ENCODE peak calls at places on chromosomes 3 and 15, in seven cellular contexts. One of them, this sample, is unnamed.
A peak's percentile ranks its signal among the peaks of the same experiment; 100 is the strongest.

GRCh38 chr3:140311428-140311827 is 366.4 kb upstream of the TRIM42 start:
- DNase-seq in natural killer cell: no peak
- DNase-seq in CD8-positive, alpha-beta T cell: no peak
- DNase-seq in cardiac fibroblast: no peak
- DNase-seq in neural crest cell: no peak
- DNase-seq in RWPE1: no peak
- DNase-seq in GM12865: no peak
- DNase-seq in this sample: no peak

GRCh38 chr3:8994226-8994625 is 31.0 kb upstream of the RAD18 start:
- DNase-seq in natural killer cell: no peak
- DNase-seq in CD8-positive, alpha-beta T cell: no peak
- DNase-seq in cardiac fibroblast: no peak
- DNase-seq in neural crest cell: no peak
- DNase-seq in RWPE1: no peak
- DNase-seq in GM12865: no peak
- DNase-seq in this sample: no peak

GRCh38 chr15:37891754-37892368 is 42.6 kb upstream of the TMCO5A start:
- DNase-seq in natural killer cell: no peak
- DNase-seq in CD8-positive, alpha-beta T cell: no peak
- DNase-seq in cardiac fibroblast: peak; percentile 64
- DNase-seq in neural crest cell: no peak
- DNase-seq in RWPE1: peak; percentile 59
- DNase-seq in GM12865: peak; percentile 26
- DNase-seq in this sample: no peak

GRCh38 chr3:46981932-46982471 is 2.5 kb downstream of the NBEAL2 start:
- DNase-seq in natural killer cell: no peak
- DNase-seq in CD8-positive, alpha-beta T cell: no peak
- DNase-seq in cardiac fibroblast: no peak
- DNase-seq in neural crest cell: no peak
- DNase-seq in RWPE1: peak; percentile 19
- DNase-seq in GM12865: no peak
- DNase-seq in this sample: no peak

GRCh38 chr15:39631357-39631756 is 50.5 kb downstream of the THBS1 start:
- DNase-seq in natural killer cell: no peak
- DNase-seq in CD8-positive, alpha-beta T cell: no peak
- DNase-seq in cardiac fibroblast: no peak
- DNase-seq in neural crest cell: no peak
- DNase-seq in RWPE1: peak; percentile 79
- DNase-seq in GM12865: no peak
- DNase-seq in this sample: no peak

GRCh38 chr3:72290859-72291641 is 506.1 kb upstream of the PROK2 start:
- DNase-seq in natural killer cell: no peak
- DNase-seq in CD8-positive, alpha-beta T cell: no peak
- DNase-seq in cardiac fibroblast: no peak
- DNase-seq in neural crest cell: no peak
- DNase-seq in RWPE1: no peak
- DNase-seq in GM12865: no peak
- DNase-seq in this sample: no peak

GRCh38 chr3:45774581-45775505 is 21.5 kb downstream of the SLC6A20 start:
- DNase-seq in natural killer cell: no peak
- DNase-seq in CD8-positive, alpha-beta T cell: no peak
- DNase-seq in cardiac fibroblast: no peak
- DNase-seq in neural crest cell: no peak
- DNase-seq in RWPE1: no peak
- DNase-seq in GM12865: no peak
- DNase-seq in this sample: no peak

GRCh38 chr3:170426240-170426797 is 7.7 kb downstream of the CLDN11 start:
- DNase-seq in natural killer cell: no peak
- DNase-seq in CD8-positive, alpha-beta T cell: no peak
- DNase-seq in cardiac fibroblast: no peak
- DNase-seq in neural crest cell: no peak
- DNase-seq in RWPE1: no peak
- DNase-seq in GM12865: no peak
- DNase-seq in this sample: peak; percentile 45

DNA sequence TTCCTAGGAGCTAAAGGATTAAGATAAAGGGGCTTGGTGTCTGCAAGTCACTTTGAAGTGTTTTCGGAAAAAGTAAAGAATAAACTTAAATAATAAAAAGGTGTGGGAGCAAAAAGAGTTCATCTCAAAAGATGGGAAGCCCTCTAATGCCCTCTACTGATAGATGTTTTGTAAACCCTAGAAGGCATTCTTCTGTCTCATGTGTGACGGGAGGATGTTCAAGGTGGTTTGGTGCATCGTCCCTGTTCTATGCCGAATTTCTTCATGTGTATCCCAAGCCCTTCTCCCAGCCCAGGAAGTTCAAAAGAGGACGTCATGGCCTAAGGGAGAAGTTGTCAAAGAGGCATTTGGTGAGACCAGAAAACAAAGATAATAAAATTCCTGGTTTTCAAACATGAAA is 37.2 kb downstream of the CCK start:
- DNase-seq in natural killer cell: no peak
- DNase-seq in CD8-positive, alpha-beta T cell: no peak
- DNase-seq in cardiac fibroblast: peak; percentile 33
- DNase-seq in neural crest cell: no peak
- DNase-seq in RWPE1: peak; percentile 14
- DNase-seq in GM12865: peak; percentile 59
- DNase-seq in this sample: no peak
- TF ChIP-seq CTCF in natural killer cell: no peak
- TF ChIP-seq CTCF in CD8-positive, alpha-beta T cell: peak; percentile 19
- TF ChIP-seq CTCF in cardiac fibroblast: peak; percentile 24
- TF ChIP-seq CTCF in neural crest cell: peak; percentile 50
- TF ChIP-seq CTCF in RWPE1: no peak
- TF ChIP-seq CTCF in GM12865: peak; percentile 50
- TF ChIP-seq CTCF in this sample: peak; percentile 25

GRCh38 chr3:143605661-143605950 is 242.7 kb downstream of the SLC9A9 start:
- DNase-seq in natural killer cell: no peak
- DNase-seq in CD8-positive, alpha-beta T cell: no peak
- DNase-seq in cardiac fibroblast: no peak
- DNase-seq in neural crest cell: no peak
- DNase-seq in RWPE1: no peak
- DNase-seq in GM12865: no peak
- DNase-seq in this sample: no peak
- TF ChIP-seq CTCF in natural killer cell: no peak
- TF ChIP-seq CTCF in CD8-positive, alpha-beta T cell: no peak
- TF ChIP-seq CTCF in cardiac fibroblast: no peak
- TF ChIP-seq CTCF in neural crest cell: no peak
- TF ChIP-seq CTCF in RWPE1: no peak
- TF ChIP-seq CTCF in GM12865: no peak
- TF ChIP-seq CTCF in this sample: no peak

DNA sequence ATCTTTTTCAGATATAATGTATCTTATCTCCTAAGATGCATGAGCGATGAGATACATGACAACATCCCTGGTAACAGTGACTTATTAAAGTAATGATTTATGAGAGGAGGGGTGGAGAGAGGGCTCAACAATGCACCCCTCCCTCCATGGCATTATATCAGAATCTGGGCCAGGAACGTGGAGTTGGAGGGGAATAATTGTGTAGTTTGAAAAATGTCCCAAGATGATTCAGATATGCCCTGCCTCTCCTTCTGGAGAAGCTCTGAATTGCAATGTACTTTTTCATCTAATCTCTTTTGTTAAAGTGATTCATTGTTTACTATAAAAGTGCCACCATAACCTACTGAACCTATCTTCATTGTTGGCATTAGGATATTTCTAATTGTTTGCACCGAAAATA is 86.5 kb downstream of the FRMD4B start:
- DNase-seq in natural killer cell: no peak
- DNase-seq in CD8-positive, alpha-beta T cell: no peak
- DNase-seq in cardiac fibroblast: peak; percentile 4
- DNase-seq in neural crest cell: no peak
- DNase-seq in RWPE1: no peak
- DNase-seq in GM12865: no peak
- DNase-seq in this sample: no peak
- TF ChIP-seq CTCF in natural killer cell: no peak
- TF ChIP-seq CTCF in CD8-positive, alpha-beta T cell: no peak
- TF ChIP-seq CTCF in cardiac fibroblast: peak; percentile 34
- TF ChIP-seq CTCF in neural crest cell: peak; percentile 41
- TF ChIP-seq CTCF in RWPE1: no peak
- TF ChIP-seq CTCF in GM12865: no peak
- TF ChIP-seq CTCF in this sample: no peak

GRCh38 chr3:114445233-114445632 is 151.4 kb downstream of the TIGIT start:
- DNase-seq in natural killer cell: no peak
- DNase-seq in CD8-positive, alpha-beta T cell: no peak
- DNase-seq in cardiac fibroblast: peak; percentile 19
- DNase-seq in neural crest cell: no peak
- DNase-seq in RWPE1: no peak
- DNase-seq in GM12865: no peak
- DNase-seq in this sample: no peak

GRCh38 chr3:114446605-114447004 is 152.8 kb downstream of the TIGIT start:
- DNase-seq in natural killer cell: no peak
- DNase-seq in CD8-positive, alpha-beta T cell: no peak
- DNase-seq in cardiac fibroblast: no peak
- DNase-seq in neural crest cell: no peak
- DNase-seq in RWPE1: no peak
- DNase-seq in GM12865: no peak
- DNase-seq in this sample: no peak

GRCh38 chr3:114449271-114450007 is 155.6 kb downstream of the TIGIT start:
- DNase-seq in natural killer cell: no peak
- DNase-seq in CD8-positive, alpha-beta T cell: no peak
- DNase-seq in cardiac fibroblast: no peak
- DNase-seq in neural crest cell: no peak
- DNase-seq in RWPE1: peak; percentile 17
- DNase-seq in GM12865: peak; percentile 72
- DNase-seq in this sample: no peak

GRCh38 chr3:114447950-114448479 is 154.2 kb downstream of the TIGIT start:
- DNase-seq in natural killer cell: no peak
- DNase-seq in CD8-positive, alpha-beta T cell: no peak
- DNase-seq in cardiac fibroblast: no peak
- DNase-seq in neural crest cell: no peak
- DNase-seq in RWPE1: no peak
- DNase-seq in GM12865: no peak
- DNase-seq in this sample: no peak

DNA sequence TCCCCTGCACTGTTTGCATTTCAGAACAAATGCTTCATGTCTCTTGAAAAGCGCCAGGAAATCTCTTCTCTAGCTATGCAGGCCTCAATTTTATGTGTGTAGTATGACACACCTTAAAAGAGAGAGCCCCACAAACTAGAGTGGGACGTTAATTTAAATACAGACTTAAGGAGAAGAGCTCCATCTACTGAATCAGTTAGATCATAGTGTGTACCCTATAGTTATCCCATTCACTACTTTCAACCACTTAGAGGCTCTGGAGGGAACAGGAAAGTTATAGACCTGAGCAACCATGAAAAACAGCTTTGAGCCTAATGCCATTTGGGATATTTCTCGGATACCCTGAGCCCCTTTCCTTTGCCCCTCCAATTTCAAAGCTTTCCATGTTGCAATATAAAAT is 153.7 kb downstream of the TIGIT start:
- DNase-seq in natural killer cell: no peak
- DNase-seq in CD8-positive, alpha-beta T cell: no peak
- DNase-seq in cardiac fibroblast: no peak
- DNase-seq in neural crest cell: no peak
- DNase-seq in RWPE1: no peak
- DNase-seq in GM12865: peak; percentile 28
- DNase-seq in this sample: no peak
- TF ChIP-seq CTCF in natural killer cell: no peak
- TF ChIP-seq CTCF in CD8-positive, alpha-beta T cell: no peak
- TF ChIP-seq CTCF in cardiac fibroblast: no peak
- TF ChIP-seq CTCF in neural crest cell: no peak
- TF ChIP-seq CTCF in RWPE1: no peak
- TF ChIP-seq CTCF in GM12865: no peak
- TF ChIP-seq CTCF in this sample: no peak

This sample was measured in D721Med.